ENCODE peak calls at places on chromosome 19, in ten cellular contexts. F is PC-3; P is CD8-positive, alpha-beta T cell; W is psoas muscle; X is progenitor cell of endocrine pancreas; V is glutamatergic neuron; E is coronary artery; A is fibroblast of lung; M is dorsolateral prefrontal cortex; C is AG04450. D is an unnamed sample.

GRCh38 chr19:10277795-10278583 is 7.1 kb downstream of the ICAM1 start:
- DNase-seq in F (no peak), P (no peak), W (no peak), X (no peak), V (no peak), E (no peak), A (no peak), M (no peak), C (no peak), D (no peak)

GRCh38 chr19:18723871-18724377 is 40.4 kb downstream of the CRTC1 start:
- DNase-seq in F (no peak), P (no peak), W (no peak), X (no peak), V (peak; percentile 42), E (no peak), A (no peak), M (no peak), C (no peak), D (no peak)

GRCh38 chr19:43707158-43707712 is 8.6 kb upstream of the IRGC start:
- DNase-seq in F (no peak), P (no peak), W (no peak), X (no peak), V (no peak), E (no peak), A (no peak), M (no peak), C (no peak), D (no peak)

GRCh38 chr19:6239871-6240676 is 39.7 kb downstream of the MLLT1 start:
- DNase-seq in F (no peak), P (no peak), W (peak; percentile 47), X (no peak), V (peak; percentile 63), E (no peak), A (no peak), M (no peak), C (no peak), D (no peak)

GRCh38 chr19:6736917-6737283 is 480 bp downstream of the GPR108 start:
- DNase-seq in F (no peak), P (no peak), W (no peak), X (no peak), V (no peak), E (no peak), A (no peak), M (no peak), C (no peak), D (no peak)

GRCh38 chr19:8429044-8429443 is 15.7 kb upstream of the HNRNPM start:
- DNase-seq in F (no peak), P (no peak), W (no peak), X (no peak), V (no peak), E (no peak), A (no peak), M (no peak), C (no peak), D (no peak)

GRCh38 chr19:2615782-2616181 is 86.7 kb downstream of the GNG7 start:
- DNase-seq in F (no peak), P (no peak), W (no peak), X (no peak), V (no peak), E (no peak), A (no peak), M (no peak), C (no peak), D (no peak)

GRCh38 chr19:11192957-11193939 is 4.1 kb downstream of the KANK2 start:
- DNase-seq in F (no peak), P (no peak), W (no peak), X (no peak), V (no peak), E (no peak), A (no peak), M (no peak), C (no peak), D (no peak)

GRCh38 chr19:28793391-28794168 is 419.4 kb downstream of the UQCRFS1 start:
- DNase-seq in F (no peak), P (no peak), W (no peak), X (peak; percentile 15), V (peak; percentile 31), E (no peak), A (no peak), M (no peak), C (no peak), D (no peak)

GRCh38 chr19:44731622-44732021 is 16.9 kb upstream of the BCL3 start:
- DNase-seq in F (no peak), P (no peak), W (no peak), X (no peak), V (no peak), E (no peak), A (no peak), M (no peak), C (no peak), D (no peak)

GRCh38 chr19:47095707-47096704 is 17.6 kb downstream of the ZC3H4 start:
- DNase-seq in F (peak; percentile 94), P (no peak), W (peak; percentile 82), X (no peak), V (no peak), E (no peak), A (no peak), M (no peak), C (no peak), D (peak; percentile 41)

GRCh38 chr19:6065685-6066365 is 44.5 kb downstream of the RFX2 start:
- DNase-seq in F (peak; percentile 76), P (peak; percentile 58), W (no peak), X (no peak), V (no peak), E (peak; percentile 86), A (no peak), M (no peak), C (no peak), D (no peak)

GRCh38 chr19:34995551-34995950 is 4.6 kb upstream of the GRAMD1A start:
- DNase-seq in F (no peak), P (no peak), W (no peak), X (no peak), V (no peak), E (no peak), A (no peak), M (no peak), C (no peak), D (no peak)

GRCh38 chr19:35860818-35861639 is 4.3 kb downstream of the KIRREL2 start:
- DNase-seq in F (no peak), P (no peak), W (no peak), X (peak; percentile 77), V (peak; percentile 80), E (no peak), A (no peak), M (no peak), C (no peak), D (no peak)

DNA sequence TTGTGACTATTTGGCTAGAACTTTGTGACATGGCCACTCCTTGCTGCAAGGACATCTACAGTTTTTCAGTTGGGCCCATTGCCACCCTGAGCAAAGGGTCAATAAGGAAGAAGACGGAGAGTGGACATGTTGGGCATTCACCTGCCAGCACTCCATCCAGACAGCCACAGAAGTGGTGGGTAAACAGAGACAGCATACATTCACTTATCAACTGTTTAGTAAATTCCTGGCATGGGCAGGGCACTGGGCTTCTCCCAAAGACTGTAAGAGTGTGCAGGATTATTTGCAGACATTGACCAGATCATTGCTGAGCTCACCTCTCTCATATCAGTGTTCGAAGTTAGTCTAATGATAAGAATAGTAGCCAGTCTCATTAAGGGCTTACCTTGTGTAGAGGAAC is 29.2 kb downstream of the SIPA1L3 start:
- DNase-seq in F (no peak), P (no peak), W (no peak), X (no peak), V (no peak), E (no peak), A (no peak), M (no peak), C (no peak), D (no peak)
- TF ChIP-seq CTCF in F (no peak), P (no peak), W (no peak), X (no peak), V (no peak), E (no peak), A (no peak), M (no peak), C (no peak), D (no peak)

DNA sequence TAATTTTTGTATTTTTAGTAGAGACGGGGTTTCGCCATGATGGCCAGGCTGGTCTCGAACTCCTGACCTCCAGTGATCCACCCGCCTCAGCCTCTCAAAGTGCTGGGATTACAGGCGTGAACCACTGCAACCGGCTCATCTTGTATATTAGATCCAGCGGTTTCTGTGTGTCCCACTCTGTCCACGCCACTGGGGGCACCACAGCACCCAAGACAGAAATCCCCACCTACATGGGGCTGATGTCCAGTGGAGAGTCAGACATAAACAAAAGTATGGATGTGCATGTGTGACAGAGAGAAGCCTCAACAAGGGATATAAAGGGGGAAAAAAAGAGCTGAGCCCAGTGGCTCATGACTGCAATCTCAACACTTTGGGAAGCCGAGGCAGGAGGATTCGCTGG is 65.8 kb upstream of the ADGRE5 start:
- DNase-seq in F (no peak), P (no peak), W (no peak), X (no peak), V (no peak), E (no peak), A (no peak), M (no peak), C (no peak), D (no peak)
- TF ChIP-seq CTCF in F (peak; percentile 23), P (no peak), W (no peak), X (peak; percentile 23), V (no peak), E (no peak), A (no peak), M (no peak), C (no peak), D (no peak)

GRCh38 chr19:37991841-37992248 is 84.8 kb downstream of the SIPA1L3 start:
- DNase-seq in F (peak; percentile 70), P (no peak), W (no peak), X (no peak), V (no peak), E (no peak), A (no peak), M (no peak), C (no peak), D (no peak)

GRCh38 chr19:37988758-37989635 is 82.0 kb downstream of the SIPA1L3 start:
- DNase-seq in F (no peak), P (no peak), W (no peak), X (no peak), V (no peak), E (no peak), A (no peak), M (no peak), C (no peak), D (no peak)

GRCh38 chr19:37991176-37991835 is 84.3 kb downstream of the SIPA1L3 start:
- DNase-seq in F (no peak), P (no peak), W (no peak), X (no peak), V (peak; percentile 51), E (no peak), A (no peak), M (no peak), C (no peak), D (no peak)

GRCh38 chr19:37989855-37990254 is 82.8 kb downstream of the SIPA1L3 start:
- DNase-seq in F (peak; percentile 24), P (no peak), W (no peak), X (no peak), V (no peak), E (no peak), A (no peak), M (no peak), C (no peak), D (peak; percentile 71)

GRCh38 chr19:37990362-37990761 is 83.4 kb downstream of the SIPA1L3 start:
- DNase-seq in F (peak; percentile 43), P (no peak), W (no peak), X (no peak), V (no peak), E (no peak), A (no peak), M (no peak), C (no peak), D (peak; percentile 81)
- TF ChIP-seq CTCF in F (peak; percentile 18), P (no peak), W (no peak), X (no peak), V (no peak), E (no peak), A (no peak), M (no peak), C (no peak), D (peak; percentile 12)

GRCh38 chr19:33192010-33192409 is 2.1 kb upstream of the LRP3 start:
- DNase-seq in F (no peak), P (no peak), W (peak; percentile 6), X (no peak), V (no peak), E (no peak), A (no peak), M (no peak), C (no peak), D (no peak)
- TF ChIP-seq CTCF in F (peak; percentile 35), P (no peak), W (no peak), X (peak; percentile 24), V (peak; percentile 44), E (no peak), A (no peak), M (no peak), C (peak; percentile 19), D (no peak)

D was measured in MCF 10A.